ENCODE peak calls at places on chromosomes 1 and 21, in five cellular contexts. N is body of pancreas, X is PC-3, C is PC-9, F is GM23248. L is an unnamed sample.
A peak's percentile ranks its signal among the peaks of the same experiment; 100 is the strongest.

GRCh38 chr21:44402323-44403105 is 49.1 kb downstream of the TRPM2 start:
- DNase-seq in N (no peak), F (no peak), C (no peak), X (no peak), L (no peak)

GRCh38 chr1:159212596-159212995 is 7.9 kb downstream of the ACKR1 start:
- DNase-seq in X (no peak), N (no peak), F (no peak), C (no peak), L (no peak)

GRCh38 chr1:229388876-229389580 is 44.9 kb downstream of the ACTA1 start:
- DNase-seq in X (peak; percentile 70), N (no peak), F (peak; percentile 47), C (no peak), L (no peak)

GRCh38 chr21:45059121-45059520 is 15.3 kb upstream of the ADARB1 start:
- DNase-seq in N (no peak), X (no peak), C (no peak), F (no peak), L (no peak)

GRCh38 chr1:158285756-158286241 is 3.9 kb upstream of the CD1C start:
- DNase-seq in N (peak; percentile 74), X (no peak), C (no peak), F (peak; percentile 7), L (no peak)

GRCh38 chr1:23483327-23484252 is at the start of gene ASAP3:
- DNase-seq in F (peak; percentile 63), X (peak; percentile 29), C (peak; percentile 12), N (peak; percentile 59), L (peak; percentile 52)

GRCh38 chr1:152165291-152166077 is 6.5 kb upstream of the RPTN start:
- DNase-seq in X (no peak), F (no peak), N (no peak), C (no peak), L (no peak)

GRCh38 chr1:234256359-234256758 is 116.9 kb upstream of the COA6 start:
- DNase-seq in C (no peak), X (no peak), N (no peak), F (peak; percentile 43), L (peak; percentile 4)

GRCh38 chr1:44681905-44682900 is 7.7 kb downstream of the ARMH1 start:
- DNase-seq in F (no peak), X (no peak), C (no peak), N (no peak), L (no peak)

GRCh38 chr1:28129150-28129549 is 40.7 kb upstream of the EYA3 start:
- DNase-seq in F (peak; percentile 90), X (peak; percentile 96), N (no peak), C (peak; percentile 71), L (no peak)

DNA sequence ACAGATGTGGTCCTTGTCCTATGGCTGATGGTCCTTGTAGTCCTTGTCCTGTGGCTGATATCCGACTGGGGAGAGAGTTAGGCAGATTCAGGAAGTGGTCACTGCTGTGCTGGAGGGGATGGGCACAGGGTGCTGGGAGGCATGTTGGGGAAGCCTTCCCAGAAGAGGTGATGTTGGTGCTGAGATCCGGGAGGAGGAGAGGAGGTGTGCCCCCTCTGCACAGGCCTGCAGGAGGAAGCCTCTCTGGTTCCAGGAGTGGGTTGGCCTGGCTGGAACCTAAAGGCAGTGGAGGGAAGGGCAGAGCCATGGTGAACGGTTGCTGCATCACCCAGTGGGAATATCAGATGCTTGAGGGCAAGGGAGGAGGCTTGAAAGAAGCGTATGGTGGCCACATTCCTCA is 14.7 kb downstream of the COQ8A start:
- DNase-seq in C (no peak), F (no peak), N (no peak), X (no peak), L (no peak)
- H3K9me3 ChIP-seq in C (peaks cover 3% of the 10 kb centered on the region), F (no peaks in the 10 kb centered on the region), N (no peaks in the 10 kb centered on the region), X (no peaks in the 10 kb centered on the region), L (no peaks in the 10 kb centered on the region)

DNA sequence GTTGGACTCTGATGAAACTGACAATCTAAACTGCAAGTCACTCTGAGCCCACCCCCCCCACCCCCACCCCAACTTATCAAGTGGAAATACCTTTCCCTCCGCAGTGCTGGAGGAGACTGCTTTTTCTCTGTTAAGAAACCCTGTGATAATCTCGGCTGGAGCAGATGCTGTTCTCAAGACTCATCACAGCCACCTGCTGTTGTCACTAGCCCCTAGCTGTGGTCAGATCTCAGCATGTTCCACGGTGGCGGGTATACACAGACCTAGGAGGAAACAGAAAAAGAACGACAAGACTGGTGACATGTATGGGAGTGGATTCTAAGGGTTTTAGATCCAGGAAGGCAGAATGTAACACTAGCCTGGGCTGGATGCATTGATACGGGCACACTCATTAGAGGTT is 2.3 kb downstream of the ACTL8 start:
- DNase-seq in F (no peak), N (no peak), C (no peak), X (no peak), L (peak; percentile 27)
- H3K9me3 ChIP-seq in F (no peaks in the 10 kb centered on the region), N (peaks cover 8% of the 10 kb centered on the region), C (no peaks in the 10 kb centered on the region), X (peaks cover 23% of the 10 kb centered on the region), L (peaks cover 3% of the 10 kb centered on the region)

GRCh38 chr1:214445201-214445600 is 106.2 kb downstream of the PTPN14 start:
- DNase-seq in X (peak; percentile 46), F (peak; percentile 68), C (no peak), N (no peak), L (no peak)
- H3K9me3 ChIP-seq in X (no peaks in the 10 kb centered on the region), F (no peaks in the 10 kb centered on the region), C (no peaks in the 10 kb centered on the region), N (no peaks in the 10 kb centered on the region), L (peaks cover 3% of the 10 kb centered on the region)

DNA sequence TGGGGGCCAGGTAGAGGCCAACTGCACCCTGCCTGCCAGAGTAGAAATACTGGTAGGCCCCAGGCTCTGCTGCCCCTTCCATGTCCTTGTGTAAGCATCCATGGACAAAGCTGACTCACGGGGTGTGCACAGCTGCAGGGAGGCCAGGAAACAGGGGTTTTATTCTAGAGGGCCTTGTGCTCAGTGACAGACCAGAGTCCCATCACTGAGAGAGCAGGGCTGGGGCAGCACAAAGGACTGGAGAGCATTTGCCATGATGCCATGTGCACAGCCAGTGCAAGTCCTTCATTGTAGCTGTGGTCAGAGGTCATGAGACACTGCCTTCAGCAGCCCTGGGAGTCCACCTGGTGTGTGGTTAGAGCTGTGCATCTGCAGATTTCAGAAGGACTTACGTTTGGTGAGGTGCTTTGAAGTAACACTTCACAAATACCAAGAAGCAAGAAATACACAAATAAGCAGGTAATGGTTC is 8.1 kb downstream of the ARF1 start:
- DNase-seq in N (no peak), X (no peak), C (no peak), F (peak; percentile 78), L (peak; percentile 27)
- H3K9me3 ChIP-seq in N (no peaks in the 10 kb centered on the region), X (no peaks in the 10 kb centered on the region), C (peaks cover 2% of the 10 kb centered on the region), F (no peaks in the 10 kb centered on the region), L (peaks cover 6% of the 10 kb centered on the region)

DNA sequence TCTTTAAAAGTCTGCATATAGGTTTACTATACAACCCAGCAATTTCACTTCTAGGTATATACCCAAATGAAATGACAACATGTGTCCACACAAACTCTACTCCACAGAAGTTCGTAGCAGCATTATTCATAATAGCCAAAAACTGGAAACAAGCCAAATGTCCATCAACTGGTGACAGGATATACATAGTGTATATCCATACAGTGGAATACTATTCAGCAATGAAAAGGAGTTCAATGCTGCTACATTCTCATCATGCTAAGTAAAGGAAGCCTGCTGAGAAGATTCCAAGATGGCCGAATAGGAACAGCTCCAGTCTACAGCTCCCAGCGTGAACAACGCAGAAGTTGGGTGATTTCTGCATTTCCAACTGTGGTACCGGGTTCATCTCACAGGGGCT is 200.6 kb downstream of the PATJ start:
- DNase-seq in C (no peak), F (no peak), N (no peak), X (no peak), L (no peak)
- H3K9me3 ChIP-seq in C (no peaks in the 10 kb centered on the region), F (no peaks in the 10 kb centered on the region), N (no peaks in the 10 kb centered on the region), X (no peaks in the 10 kb centered on the region), L (no peaks in the 10 kb centered on the region)

GRCh38 chr1:33825506-33825905 is 38.4 kb upstream of the HMGB4 start:
- DNase-seq in F (no peak), N (no peak), C (no peak), X (no peak), L (no peak)

GRCh38 chr1:33823401-33823800 is 40.5 kb upstream of the HMGB4 start:
- DNase-seq in N (no peak), X (no peak), C (no peak), F (no peak), L (no peak)

GRCh38 chr1:33824971-33825370 is 38.9 kb upstream of the HMGB4 start:
- DNase-seq in C (no peak), N (no peak), F (no peak), X (no peak), L (no peak)

GRCh38 chr1:33823830-33824229 is 40.0 kb upstream of the HMGB4 start:
- DNase-seq in F (no peak), C (no peak), N (no peak), X (no peak), L (no peak)

GRCh38 chr1:33824321-33824720 is 39.6 kb upstream of the HMGB4 start:
- DNase-seq in C (no peak), N (no peak), F (no peak), X (no peak), L (no peak)
- H3K9me3 ChIP-seq in C (no peaks in the 10 kb centered on the region), N (no peaks in the 10 kb centered on the region), F (no peaks in the 10 kb centered on the region), X (no peaks in the 10 kb centered on the region), L (no peaks in the 10 kb centered on the region)